ENCODE peak calls at places on chromosomes 3 and 15, in six cellular contexts. T is suprapubic skin, A is spleen, F is GM23338, W is HCT116, N is sigmoid colon. C is an unnamed sample.

GRCh38 chr3:50591196-50591741 is 20.3 kb downstream of the CISH start:
- DNase-seq in T (no peak), A (peak; percentile 80), F (no peak), W (no peak), N (no peak), C (no peak)

GRCh38 chr15:77016321-77016695 is 21.4 kb downstream of the PSTPIP1 start:
- DNase-seq in T (no peak), A (no peak), F (no peak), W (no peak), N (no peak), C (no peak)

GRCh38 chr15:86494475-86494874 is 414.8 kb downstream of the AGBL1 start:
- DNase-seq in T (no peak), A (no peak), F (no peak), W (no peak), N (no peak), C (no peak)

GRCh38 chr3:46903341-46904302 is 26.1 kb downstream of the PTH1R start:
- DNase-seq in T (peak; percentile 56), A (peak; percentile 64), F (no peak), W (no peak), N (peak; percentile 61), C (no peak)

GRCh38 chr15:69265347-69265955 is 33.3 kb upstream of the PAQR5 start:
- DNase-seq in T (no peak), A (no peak), F (peak; percentile 57), W (peak; percentile 34), N (no peak), C (no peak)

GRCh38 chr15:88605507-88606436 is 15.4 kb upstream of the AEN start:
- DNase-seq in T (no peak), A (peak; percentile 76), F (peak; percentile 90), W (no peak), N (no peak), C (no peak)

GRCh38 chr15:43521419-43521818 is 4.0 kb downstream of the MAP1A start:
- DNase-seq in T (no peak), A (no peak), F (no peak), W (no peak), N (no peak), C (no peak)

GRCh38 chr15:69758810-69759410 is 306.3 kb downstream of the RPLP1 start:
- DNase-seq in T (no peak), A (peak; percentile 93), F (no peak), W (no peak), N (no peak), C (peak; percentile 13)

GRCh38 chr3:69763458-69763857 is 24.2 kb downstream of the MITF start:
- DNase-seq in T (no peak), A (no peak), F (no peak), W (no peak), N (peak; percentile 74), C (no peak)

GRCh38 chr3:137201066-137201465 is 243.3 kb downstream of the IL20RB start:
- DNase-seq in T (no peak), A (no peak), F (no peak), W (no peak), N (no peak), C (no peak)

GRCh38 chr3:194802125-194802433 is 116.4 kb downstream of the FAM43A start:
- DNase-seq in T (no peak), A (peak; percentile 64), F (no peak), W (no peak), N (no peak), C (no peak)

GRCh38 chr15:93321881-93322282 is 232.9 kb upstream of the RGMA start:
- DNase-seq in T (no peak), A (no peak), F (no peak), W (no peak), N (no peak), C (peak; percentile 48)

GRCh38 chr3:166456291-166456690 is 619.1 kb upstream of the BCHE start:
- DNase-seq in T (no peak), A (no peak), F (no peak), W (no peak), N (no peak), C (no peak)

GRCh38 chr3:128681277-128681829 is 30.7 kb upstream of the RPN1 start:
- DNase-seq in T (no peak), A (no peak), F (no peak), W (no peak), N (no peak), C (no peak)

GRCh38 chr3:128685001-128685726 is 34.5 kb upstream of the RPN1 start:
- DNase-seq in T (no peak), A (peak; percentile 64), F (no peak), W (no peak), N (no peak), C (no peak)

GRCh38 chr3:128683957-128684356 is 33.3 kb upstream of the RPN1 start:
- DNase-seq in T (no peak), A (peak; percentile 79), F (no peak), W (no peak), N (no peak), C (no peak)

GRCh38 chr3:128679338-128679737 is 28.7 kb upstream of the RPN1 start:
- DNase-seq in T (no peak), A (peak; percentile 31), F (no peak), W (no peak), N (no peak), C (no peak)
- TF ChIP-seq CTCF in T (no peak), A (no peak), F (no peak), W (no peak), N (no peak), C (no peak)

DNA sequence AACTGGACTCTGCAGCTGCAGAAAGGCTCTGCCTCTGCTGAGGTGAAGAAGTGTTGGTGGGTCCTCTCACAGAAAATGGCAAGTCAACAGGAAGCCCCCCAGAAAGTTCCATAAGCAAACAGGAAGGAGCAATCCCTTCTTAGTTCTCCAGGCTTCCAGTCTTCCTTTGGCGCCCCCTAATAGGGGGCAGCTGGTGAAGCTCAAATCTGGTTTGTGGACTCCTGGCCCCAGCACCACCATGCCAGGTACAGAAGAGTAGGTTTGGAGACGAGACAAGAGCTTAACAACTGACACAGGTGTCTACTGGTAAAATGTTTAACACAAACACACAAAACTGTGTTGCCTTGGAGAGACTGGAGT is 35.5 kb downstream of the LEO1 start:
- DNase-seq in T (no peak), A (no peak), F (peak; percentile 51), W (no peak), N (no peak), C (no peak)
- H3K27ac ChIP-seq in T (no peak overlapping the region), A (no peak overlapping the region), F (peak overlapping the region; percentile 18), W (no peak overlapping the region), N (no peak overlapping the region), C (no peak overlapping the region)

GRCh38 chr3:54132685-54133084 is 10.3 kb downstream of the CACNA2D3 start:
- DNase-seq in T (no peak), A (no peak), F (no peak), W (no peak), N (no peak), C (no peak)

GRCh38 chr3:54134155-54134554 is 11.8 kb downstream of the CACNA2D3 start:
- DNase-seq in T (no peak), A (no peak), F (no peak), W (no peak), N (no peak), C (no peak)

GRCh38 chr3:54131026-54131605 is 8.8 kb downstream of the CACNA2D3 start:
- DNase-seq in T (no peak), A (no peak), F (no peak), W (no peak), N (no peak), C (no peak)

GRCh38 chr3:54134713-54135112 is 12.4 kb downstream of the CACNA2D3 start:
- DNase-seq in T (no peak), A (no peak), F (no peak), W (no peak), N (no peak), C (no peak)

DNA sequence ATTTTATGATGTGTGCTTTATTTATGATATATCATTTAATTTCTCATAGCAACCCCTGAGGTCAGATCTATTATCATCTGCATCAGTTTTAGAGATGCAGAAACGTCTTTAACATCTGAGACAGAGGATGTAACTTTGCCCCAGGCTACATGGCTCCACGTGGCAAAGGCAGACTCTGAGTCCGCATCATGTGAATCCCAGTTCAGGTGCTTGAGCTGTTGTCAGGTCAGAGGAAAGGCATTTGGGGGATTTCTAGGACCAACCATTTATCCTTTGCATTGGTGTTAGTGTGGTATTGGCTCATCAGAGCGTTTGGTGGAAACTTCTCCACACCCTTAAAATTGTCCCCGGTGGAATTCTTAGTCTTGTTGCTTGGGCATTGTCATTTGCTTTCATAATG is 10.8 kb downstream of the CACNA2D3 start:
- DNase-seq in T (no peak), A (no peak), F (no peak), W (no peak), N (no peak), C (no peak)
- TF ChIP-seq POLR2AphosphoS5 in T (no peak), A (no peak), F (no peak), W (no peak), N (no peak), C (no peak)

GRCh38 chr3:152026033-152026556 is 152.7 kb downstream of the SUCNR1 start:
- DNase-seq in T (no peak), A (no peak), F (no peak), W (peak; percentile 62), N (no peak), C (no peak)
- TF ChIP-seq CTCF in T (no peak), A (no peak), F (no peak), W (peak; percentile 39), N (no peak), C (no peak)

GRCh38 chr15:89998923-89999675 is 2.0 kb upstream of the ZNF710 start:
- DNase-seq in T (no peak), A (no peak), F (no peak), W (no peak), N (no peak), C (no peak)
- H3K27ac ChIP-seq in T (peak overlapping the region; percentile 87), A (peak overlapping the region; percentile 95), F (no peak overlapping the region), W (no peak overlapping the region), N (peak overlapping the region; percentile 86), C (no peak overlapping the region)

GRCh38 chr15:99213187-99213811 is 36.1 kb downstream of the TTC23 start:
- DNase-seq in T (peak; percentile 79), A (peak; percentile 82), F (peak; percentile 75), W (peak; percentile 32), N (peak; percentile 94), C (peak; percentile 73)
- TF ChIP-seq POLR2AphosphoS5 in T (no peak), A (no peak), F (no peak), W (no peak), N (no peak), C (peak; percentile 68)

DNA sequence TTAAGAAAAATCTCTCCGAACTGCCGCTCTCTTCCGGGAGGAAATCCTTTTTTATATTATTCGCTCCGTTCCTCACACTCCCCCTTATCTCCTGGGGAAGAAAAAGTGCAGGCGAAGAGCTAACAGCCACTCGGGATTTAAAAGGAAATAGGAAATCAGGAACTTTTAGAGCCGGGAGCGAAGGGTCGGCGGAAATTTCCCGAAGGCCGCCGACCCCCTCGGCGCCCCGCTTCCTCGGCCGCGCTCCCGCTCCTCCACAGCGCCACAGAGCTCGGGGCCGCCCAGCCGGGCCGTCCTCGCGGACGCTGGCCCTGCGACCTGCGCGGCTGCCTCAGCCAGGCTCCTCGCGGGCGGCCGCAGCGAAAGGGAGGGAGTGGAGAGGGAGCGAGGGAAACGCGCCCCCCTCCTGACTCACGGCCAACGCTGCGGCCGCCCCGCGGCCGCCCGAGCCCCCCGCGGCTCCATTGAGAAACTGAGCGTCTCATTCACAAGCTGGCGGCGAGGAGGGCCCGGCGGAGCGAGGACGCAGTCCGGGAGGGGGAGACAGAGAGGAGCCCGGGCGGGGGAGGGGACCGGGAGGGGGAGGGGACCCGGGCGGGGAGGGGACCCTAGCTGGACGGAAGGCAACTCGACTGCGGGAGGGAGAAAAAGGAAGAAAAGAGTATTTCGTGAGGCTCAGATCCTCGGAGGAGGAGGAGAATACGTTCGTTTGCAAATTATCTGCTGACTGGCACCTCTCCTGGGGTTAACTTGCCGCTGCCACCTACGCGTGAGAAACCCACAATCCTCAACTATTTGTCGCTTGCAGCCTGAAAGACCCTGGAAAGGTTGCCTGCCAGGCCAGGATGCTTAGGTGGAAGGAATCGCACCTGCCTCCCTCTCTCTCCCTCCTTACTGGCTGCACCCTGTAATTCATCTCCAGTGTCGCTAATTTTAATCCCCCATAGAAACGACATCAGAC is at the start of gene PTPN9:
- DNase-seq in T (peak; percentile 86), A (peak; percentile 94), F (peak; percentile 96), W (peak; percentile 23), N (peak; percentile 88), C (peak; percentile 71)
- TF ChIP-seq CTCF in T (no peak), A (peak; percentile 70), F (peak; percentile 48), W (no peak), N (peak; percentile 16), C (peak; percentile 46)

C was measured in prostate gland.